ENCODE peak calls at places on chromosomes 16 and 17, in seven cellular contexts. S, C, W, L, I, P and Z are unnamed samples.

GRCh38 chr17:74870512-74870911 is 2.3 kb downstream of the FDXR start:
- DNase-seq in P (no peak), L (no peak), C (no peak), I (no peak), W (no peak), S (no peak), Z (peak)

GRCh38 chr17:80133626-80133970 is 13.3 kb downstream of the EIF4A3 start:
- DNase-seq in W (no peak), P (no peak), L (no peak), S (no peak), C (no peak), I (no peak), Z (no peak)

GRCh38 chr16:70437017-70437581 is 1.8 kb downstream of the ST3GAL2 start:
- DNase-seq in I (no peak), C (no peak), P (no peak), S (no peak), L (peak), W (no peak), Z (no peak)

GRCh38 chr16:67399218-67399733 is 6.0 kb upstream of the TPPP3 start:
- DNase-seq in C (peak), I (no peak), W (no peak), L (no peak), S (no peak), P (peak), Z (no peak)

GRCh38 chr16:84049403-84050060 is 6.9 kb upstream of the SLC38A8 start:
- DNase-seq in I (no peak), P (peak), C (no peak), L (no peak), S (no peak), W (no peak), Z (peak)

GRCh38 chr16:88633684-88634140 is 4.7 kb upstream of the IL17C start:
- DNase-seq in C (peak), W (peak), L (peak), P (no peak), S (no peak), I (no peak), Z (no peak)

GRCh38 chr17:74513987-74514631 is 17.2 kb downstream of the CD300LB start:
- DNase-seq in S (no peak), L (peak), C (no peak), W (peak), P (no peak), I (no peak), Z (no peak)

GRCh38 chr16:54066451-54067056 is 220.0 kb downstream of the IRX3 start:
- DNase-seq in S (no peak), L (no peak), I (no peak), P (no peak), W (no peak), C (no peak), Z (no peak)

GRCh38 chr16:74871608-74872007 is 97.0 kb upstream of the FA2H start:
- DNase-seq in P (no peak), L (no peak), C (no peak), W (no peak), I (no peak), S (no peak), Z (no peak)

GRCh38 chr17:49821916-49822315 is 26.0 kb downstream of the TAC4 start:
- DNase-seq in S (no peak), L (peak), I (no peak), W (no peak), P (no peak), C (no peak), Z (no peak)

GRCh38 chr16:10226672-10227306 is 44.6 kb upstream of the GRIN2A start:
- DNase-seq in L (no peak), S (no peak), I (no peak), P (no peak), C (no peak), W (no peak), Z (no peak)

GRCh38 chr16:22955461-22956145 is 141.6 kb downstream of the HS3ST2 start:
- DNase-seq in L (no peak), S (no peak), C (no peak), P (no peak), W (no peak), I (no peak), Z (no peak)

GRCh38 chr17:81926451-81927144 is 937 bp downstream of the MAFG start:
- DNase-seq in S (peak), L (peak), W (peak), P (peak), C (peak), I (peak), Z (peak)

GRCh38 chr16:14057878-14058382 is 13.2 kb upstream of the MRTFB start:
- DNase-seq in C (no peak), L (no peak), P (peak), I (peak), S (no peak), W (no peak), Z (no peak)

GRCh38 chr16:80449332-80449731 is 91.5 kb upstream of the DYNLRB2 start:
- DNase-seq in P (no peak), I (no peak), S (no peak), W (no peak), C (no peak), L (no peak), Z (no peak)

GRCh38 chr16:60905806-60906205 is 1130.4 kb downstream of the CDH8 start:
- DNase-seq in I (no peak), C (no peak), L (no peak), P (no peak), S (no peak), W (no peak), Z (no peak)